ENCODE peak calls at places on chromosomes 1 and 21, in six cellular contexts. L is tibial nerve; V is NCI-H1417; Q is NCI-H446 treated with DMSO at 0.1 percent for 48 hours; C is mesothelial cell of epicardium; K is activated T-helper 1 cell treated with anti-CD3 and anti-CD28 coated beads, Interleukin-12 subunit alpha, Interleukin-12 subunit beta, Interleukin-2, Interleukin-4 antibody, amounts not matched to agents 30 ng/mL and 10 ng/mL and 1 ng/mL, durations not matched to agents 14 hours and 24 hours and 36 hours. J is an unnamed sample.

GRCh38 chr1:217253985-217254384 is 376.9 kb downstream of the GPATCH2 start:
- DNase-seq in L (no peak), V (no peak), Q (no peak), C (no peak), K (no peak), J (no peak)

GRCh38 chr1:67578397-67579020 is 106.5 kb upstream of the GADD45A start:
- DNase-seq in L (no peak), V (no peak), Q (no peak), C (no peak), K (no peak), J (no peak)

GRCh38 chr1:18575620-18576019 is 55.0 kb upstream of the PAX7 start:
- DNase-seq in L (peak), V (no peak), Q (peak), C (peak), K (no peak), J (no peak)

GRCh38 chr1:238323483-238323882 is 432.8 kb upstream of the ZP4 start:
- DNase-seq in L (no peak), V (no peak), Q (no peak), C (no peak), K (no peak), J (no peak)

GRCh38 chr21:34691396-34692032 is 22.7 kb downstream of the CLIC6 start:
- DNase-seq in L (no peak), V (no peak), Q (no peak), C (no peak), K (no peak), J (no peak)

GRCh38 chr21:32184485-32184884 is 94.4 kb downstream of the MIS18A start:
- DNase-seq in L (no peak), V (no peak), Q (no peak), C (no peak), K (no peak), J (no peak)

GRCh38 chr1:67759692-67760029 is 73.6 kb downstream of the GNG12 start:
- DNase-seq in L (no peak), V (no peak), Q (no peak), C (no peak), K (no peak), J (no peak)

GRCh38 chr21:25626752-25627151 is 12.3 kb upstream of the JAM2 start:
- DNase-seq in L (no peak), V (no peak), Q (peak), C (no peak), K (no peak), J (no peak)

GRCh38 chr1:24224086-24224485 is 37.0 kb upstream of the IFNLR1 start:
- DNase-seq in L (no peak), V (no peak), Q (no peak), C (no peak), K (no peak), J (no peak)

J was measured in SK-MEL-5.